ENCODE peak calls at places on chromosome 13, in six cellular contexts. K is hippocampal formation; M is activated CD4-positive, alpha-beta T cell treated with anti-CD3 and anti-CD28 coated beads, Interleukin-2, amount 50 U/mL, for 1 hour; T is AG09309; H is memory B cell; X is fibroblast of pulmonary artery. P is an unnamed sample.

GRCh38 chr13:109783447-109783814 is 3.0 kb downstream of the IRS2 start:
- DNase-seq in X (no peak), T (no peak), H (no peak), K (no peak), M (no peak), P (no peak)

GRCh38 chr13:105603283-105603682 is 932.2 kb downstream of the EFNB2 start:
- DNase-seq in M (no peak), K (no peak), X (no peak), T (no peak), H (no peak), P (no peak)

GRCh38 chr13:20901668-20902437 is 693 bp downstream of the XPO4 start:
- DNase-seq in M (no peak), T (no peak), X (peak), H (peak), K (no peak), P (peak)

GRCh38 chr13:20412761-20413355 is 112.8 kb downstream of the CRYL1 start:
- DNase-seq in K (no peak), M (no peak), T (no peak), X (no peak), H (no peak), P (no peak)

GRCh38 chr13:25192936-25193335 is 20.8 kb upstream of the AMER2 start:
- DNase-seq in M (no peak), K (peak), T (no peak), H (no peak), X (no peak), P (no peak)

GRCh38 chr13:50840327-50840726 is 3.2 kb downstream of the DLEU7 start:
- DNase-seq in M (no peak), X (no peak), K (no peak), H (no peak), T (no peak), P (no peak)

GRCh38 chr13:44317752-44318550 is 55.7 kb upstream of the SERP2 start:
- DNase-seq in T (no peak), M (no peak), H (no peak), X (no peak), K (no peak), P (no peak)

GRCh38 chr13:109331898-109332297 is 454.5 kb downstream of the IRS2 start:
- DNase-seq in T (peak), H (no peak), M (no peak), K (no peak), X (peak), P (peak)

GRCh38 chr13:98482476-98483444 is 94.1 kb downstream of the STK24 start:
- DNase-seq in H (no peak), X (peak), T (no peak), K (peak), M (no peak), P (no peak)

GRCh38 chr13:18992791-18993190 is 188.8 kb downstream of the TUBA3C start:
- DNase-seq in M (no peak), T (no peak), H (no peak), K (no peak), X (no peak), P (no peak)

GRCh38 chr13:97716746-97717145 is 236.7 kb upstream of the IPO5 start:
- DNase-seq in H (no peak), K (no peak), M (no peak), X (no peak), T (no peak), P (no peak)

GRCh38 chr13:53683146-53683545 is 654.5 kb downstream of the OLFM4 start:
- DNase-seq in M (no peak), H (no peak), T (no peak), X (no peak), K (no peak), P (no peak)

GRCh38 chr13:27476943-27477681 is 26.7 kb upstream of the MTIF3 start:
- DNase-seq in X (peak), T (no peak), M (peak), H (peak), K (no peak), P (no peak)

GRCh38 chr13:46160474-46161066 is 21.4 kb downstream of the LCP1 start:
- DNase-seq in K (no peak), T (peak), M (no peak), H (peak), X (peak), P (peak)

GRCh38 chr13:30329009-30329585 is 21.7 kb upstream of the KATNAL1 start:
- DNase-seq in T (no peak), M (no peak), X (no peak), H (no peak), K (no peak), P (no peak)

GRCh38 chr13:27969073-27969865 is at the start of gene CDX2:
- DNase-seq in T (no peak), M (no peak), X (no peak), H (no peak), K (no peak), P (no peak)

GRCh38 chr13:35760678-35761308 is 284.3 kb upstream of the MAB21L1 start:
- DNase-seq in H (no peak), X (no peak), M (no peak), K (no peak), T (no peak), P (peak)

GRCh38 chr13:24459234-24459633 is 53.3 kb downstream of the PARP4 start:
- DNase-seq in H (no peak), X (peak), T (peak), M (no peak), K (no peak), P (no peak)

GRCh38 chr13:107079423-107080099 is 511.6 kb upstream of the ARGLU1 start:
- DNase-seq in K (no peak), T (no peak), X (no peak), H (no peak), M (no peak), P (no peak)

GRCh38 chr13:87052731-87053130 is 618.4 kb upstream of the SLITRK5 start:
- DNase-seq in K (no peak), T (no peak), M (no peak), H (no peak), X (peak), P (no peak)

GRCh38 chr13:24688111-24688510 is 7.9 kb downstream of the ATP12A start:
- DNase-seq in K (no peak), T (no peak), M (no peak), H (no peak), X (no peak), P (no peak)

GRCh38 chr13:43129511-43130130 is 106.2 kb downstream of the DNAJC15 start:
- DNase-seq in K (no peak), H (no peak), X (no peak), M (no peak), T (no peak), P (peak)

GRCh38 chr13:74444161-74444571 is 310.0 kb upstream of the KLF12 start:
- DNase-seq in K (no peak), H (no peak), T (no peak), M (no peak), X (no peak), P (peak)

GRCh38 chr13:58680115-58680514 is 1048.6 kb downstream of the PCDH17 start:
- DNase-seq in X (no peak), H (no peak), M (no peak), K (no peak), T (no peak), P (no peak)

GRCh38 chr13:44312898-44313551 is 60.6 kb upstream of the SERP2 start:
- DNase-seq in M (no peak), T (peak), K (no peak), X (peak), H (no peak), P (no peak)

GRCh38 chr13:110505594-110505993 is 55.9 kb downstream of the RAB20 start:
- DNase-seq in K (no peak), M (no peak), H (no peak), T (no peak), X (no peak), P (no peak)

GRCh38 chr13:51925865-51926527 is 64.2 kb downstream of the CCDC70 start:
- DNase-seq in K (no peak), T (no peak), H (no peak), M (no peak), X (no peak), P (no peak)

P was measured in SK-N-DZ.